ENCODE peak calls at places on chromosomes 7 and 10, in four cellular contexts. Z, L, N and I are unnamed samples.

GRCh38 chr10:77560471-77560870 is 77.1 kb downstream of the KCNMA1 start:
- DNase-seq in Z (no peak), L (no peak), N (no peak), I (no peak)

GRCh38 chr10:43128958-43129706 is 9.1 kb upstream of the CSGALNACT2 start:
- DNase-seq in Z (peak; percentile 98), L (peak; percentile 66), N (peak; percentile 84), I (no peak)

GRCh38 chr10:133174689-133175263 is 14.8 kb downstream of the KNDC1 start:
- DNase-seq in Z (no peak), L (no peak), N (no peak), I (no peak)

GRCh38 chr7:83065714-83066113 is 97.0 kb downstream of the PCLO start:
- DNase-seq in Z (no peak), L (no peak), N (no peak), I (no peak)

GRCh38 chr7:117127585-117128168 is 174.4 kb downstream of the ST7 start:
- DNase-seq in Z (peak; percentile 72), L (peak; percentile 39), N (peak; percentile 73), I (peak; percentile 17)

GRCh38 chr7:31104361-31105255 is 52.5 kb downstream of the ADCYAP1R1 start:
- DNase-seq in Z (no peak), L (no peak), N (no peak), I (no peak)

GRCh38 chr7:150520145-150520544 is 5.5 kb downstream of the GIMAP7 start:
- DNase-seq in Z (no peak), L (no peak), N (no peak), I (no peak)

GRCh38 chr10:30058570-30059132 is 735 bp downstream of the JCAD start:
- DNase-seq in Z (no peak), L (peak; percentile 48), N (no peak), I (peak; percentile 46)

GRCh38 chr10:72242675-72243074 is 26.6 kb upstream of the ASCC1 start:
- DNase-seq in Z (no peak), L (peak; percentile 37), N (no peak), I (no peak)

GRCh38 chr7:152202056-152202455 is 176.6 kb downstream of the GALNT11 start:
- DNase-seq in Z (peak; percentile 50), L (no peak), N (peak; percentile 32), I (no peak)

GRCh38 chr7:152203095-152203494 is 177.6 kb downstream of the GALNT11 start:
- DNase-seq in Z (no peak), L (no peak), N (no peak), I (no peak)

GRCh38 chr7:152196391-152196790 is 170.9 kb downstream of the GALNT11 start:
- DNase-seq in Z (no peak), L (no peak), N (no peak), I (no peak)

GRCh38 chr7:152200395-152200794 is 174.9 kb downstream of the GALNT11 start:
- DNase-seq in Z (no peak), L (no peak), N (no peak), I (no peak)
- H3K36me3 ChIP-seq in Z (peaks cover 15% of the 10 kb centered on the region), L (peaks cover 25% of the 10 kb centered on the region), N (peaks cover 14% of the 10 kb centered on the region), I (peaks cover 28% of the 10 kb centered on the region)

DNA sequence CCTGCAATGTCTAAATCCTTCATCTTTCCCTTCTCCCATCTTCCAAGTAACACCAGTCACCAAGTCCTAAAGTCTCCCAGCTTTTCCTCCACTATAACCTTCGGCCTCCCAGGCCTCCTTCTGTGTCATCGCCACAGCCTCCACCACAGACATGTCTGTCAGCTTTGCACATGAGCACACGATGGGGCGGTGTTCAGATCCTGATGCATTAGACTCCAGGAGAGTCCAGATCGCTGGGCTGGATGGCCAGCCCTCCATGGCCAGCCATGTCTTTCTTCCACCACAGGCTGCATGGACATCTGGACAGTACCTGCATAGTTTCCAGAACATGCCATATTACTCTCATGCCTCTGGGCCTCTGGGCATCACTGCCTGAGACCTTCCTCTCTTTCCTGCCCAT is 974.2 kb upstream of the ZNF722 start:
- DNase-seq in Z (no peak), L (no peak), N (no peak), I (no peak)
- H3K9me3 ChIP-seq in Z (peaks cover 21% of the 10 kb centered on the region), L (no peaks in the 10 kb centered on the region), N (no peaks in the 10 kb centered on the region), I (no peaks in the 10 kb centered on the region)

DNA sequence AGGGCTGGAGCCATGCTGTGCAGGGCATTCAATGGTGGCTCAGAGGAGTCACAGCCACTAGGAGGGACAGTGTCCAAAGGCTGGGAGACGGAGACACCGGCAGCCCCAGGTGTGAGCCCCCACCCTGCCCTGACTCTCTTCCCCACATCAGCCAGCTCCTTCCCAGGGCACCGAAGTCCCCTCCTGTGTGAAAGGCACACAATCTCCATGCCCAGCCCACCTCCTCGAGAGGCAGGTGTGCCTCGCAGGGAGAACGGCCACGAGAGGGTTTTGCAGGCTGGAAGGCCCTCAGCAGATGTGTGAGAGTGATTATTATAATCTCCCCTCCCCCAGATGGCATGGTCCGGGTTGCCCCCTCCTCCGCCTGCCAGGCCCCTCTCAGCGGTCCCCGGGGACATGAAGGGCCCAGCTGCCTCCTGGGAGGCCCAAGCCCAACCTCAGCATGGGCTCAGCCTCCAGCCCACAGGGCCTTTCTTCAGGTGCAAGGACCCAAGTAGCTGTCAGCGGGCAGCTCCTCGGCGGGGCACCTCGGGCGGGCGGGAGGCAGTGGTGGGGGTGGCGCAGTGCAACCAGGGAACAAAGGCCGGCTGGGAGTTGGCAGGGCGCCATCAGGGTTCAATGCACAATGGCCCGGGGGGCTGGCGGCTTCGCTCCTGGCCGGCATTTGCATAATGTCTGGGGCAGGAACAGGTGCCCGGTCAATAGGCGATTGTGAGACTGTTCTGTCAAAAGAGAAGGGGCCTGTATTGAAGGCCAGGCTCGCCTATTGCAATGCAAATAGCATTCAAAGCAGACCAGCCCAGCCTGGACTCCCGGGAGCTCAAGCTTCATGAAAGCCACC is 155.3 kb upstream of the ZMIZ1 start:
- DNase-seq in Z (no peak), L (no peak), N (no peak), I (peak; percentile 59)
- H3K27ac ChIP-seq in Z (no peak overlapping the region), L (no peak overlapping the region), N (no peak overlapping the region), I (no peak overlapping the region)

DNA sequence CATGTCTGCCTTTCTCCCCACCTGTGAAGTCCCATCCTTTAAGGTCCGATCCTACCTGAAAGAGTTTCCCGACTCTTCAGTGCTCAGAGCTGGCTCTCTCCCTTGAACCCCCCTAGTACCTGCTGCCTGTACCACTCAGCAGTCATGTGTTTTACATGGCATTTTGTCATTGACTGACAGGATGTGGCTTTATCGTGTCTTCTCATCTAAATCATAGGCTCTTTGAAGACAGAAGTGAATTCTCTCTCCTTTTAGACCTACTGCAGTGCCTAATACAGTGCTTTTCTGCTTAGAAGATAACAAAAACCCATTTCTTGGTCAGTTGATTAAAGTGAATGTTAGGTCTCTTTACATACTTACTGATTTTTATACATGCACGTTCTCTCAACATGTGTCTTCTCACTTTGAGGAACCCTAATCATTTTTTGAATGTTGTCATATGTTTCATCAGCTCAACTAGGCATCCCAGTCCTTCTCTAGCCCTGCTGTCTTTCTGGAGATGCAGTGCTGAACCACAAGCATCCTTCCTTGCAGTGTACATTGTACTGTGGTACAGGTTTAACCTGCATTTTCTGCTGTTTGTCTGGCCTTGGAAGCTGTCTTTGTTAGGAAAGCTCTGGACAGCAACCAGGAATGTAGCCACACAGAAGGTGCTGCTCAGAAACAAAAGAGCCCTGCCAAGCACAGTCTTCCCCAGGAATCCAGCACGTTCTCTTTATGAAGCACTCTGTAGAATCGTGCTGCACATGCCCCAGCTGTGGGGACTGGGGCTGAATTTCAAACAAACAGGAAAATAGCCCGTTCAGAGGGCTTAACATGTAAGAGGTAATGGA is 28.1 kb upstream of the LRRC4 start:
- DNase-seq in Z (no peak), L (no peak), N (no peak), I (no peak)
- H3K36me3 ChIP-seq in Z (no peaks in the 10 kb centered on the region), L (peaks cover 3% of the 10 kb centered on the region), N (no peaks in the 10 kb centered on the region), I (no peaks in the 10 kb centered on the region)

DNA sequence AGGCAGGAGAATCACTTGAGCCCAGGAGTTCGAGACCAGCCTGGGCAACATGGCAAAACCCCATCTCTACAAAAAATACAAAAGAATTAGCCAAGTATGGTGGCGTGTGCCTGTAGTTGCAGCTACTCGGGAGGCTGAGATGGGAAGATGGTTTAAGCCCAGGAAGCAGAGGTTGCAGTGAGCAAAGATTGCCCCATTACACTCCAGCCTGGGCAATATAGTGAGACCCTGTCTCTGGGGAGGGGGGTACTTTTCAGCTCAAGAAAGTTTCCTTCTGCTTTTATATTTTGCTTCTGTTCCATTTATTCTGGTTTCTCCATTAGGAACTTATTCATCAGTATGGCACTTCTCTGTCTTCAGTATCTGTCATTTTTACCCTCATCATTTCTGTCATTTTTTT is 48.6 kb downstream of the COA1 start:
- DNase-seq in Z (no peak), L (no peak), N (no peak), I (no peak)
- H3K9me3 ChIP-seq in Z (no peaks in the 10 kb centered on the region), L (no peaks in the 10 kb centered on the region), N (no peaks in the 10 kb centered on the region), I (no peaks in the 10 kb centered on the region)

DNA sequence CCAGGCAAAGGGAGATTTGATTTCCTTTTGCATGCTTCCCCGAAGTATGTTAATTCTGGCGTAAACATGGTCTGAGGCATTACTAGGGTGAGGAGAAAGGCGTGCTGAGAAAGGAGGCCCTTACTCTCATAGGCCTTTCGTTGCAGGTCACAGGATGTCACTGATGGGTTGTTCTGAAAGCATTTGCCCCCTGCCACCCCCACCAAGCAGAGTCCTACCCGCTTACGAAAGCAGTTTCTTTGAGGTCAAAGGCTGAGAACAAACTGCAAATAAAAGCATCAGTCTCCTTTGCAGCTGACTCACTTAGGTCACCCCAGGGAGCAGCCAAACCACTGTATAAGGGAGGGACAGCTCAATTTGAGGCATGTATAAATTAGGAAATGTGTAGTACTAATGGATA is 57.1 kb downstream of the BPGM start:
- DNase-seq in Z (peak; percentile 58), L (no peak), N (no peak), I (no peak)
- H3K27ac ChIP-seq in Z (no peak overlapping the region), L (no peak overlapping the region), N (no peak overlapping the region), I (no peak overlapping the region)